ENCODE peak calls at places on chromosomes 2 and 18, in seven cellular contexts. P, L, Q, Z, W, G and O are unnamed samples.

GRCh38 chr2:126828051-126828450 is 70.6 kb upstream of the TEX51 start:
- DNase-seq in P (no peak), L (no peak), Q (no peak), Z (no peak), W (no peak), G (no peak), O (no peak)

GRCh38 chr2:71602581-71602980 is 149.2 kb downstream of the DYSF start:
- DNase-seq in P (peak; percentile 55), L (no peak), Q (no peak), Z (no peak), W (peak; percentile 13), G (no peak), O (no peak)

GRCh38 chr18:60534539-60534938 is 162.0 kb upstream of the MC4R start:
- DNase-seq in P (no peak), L (peak; percentile 24), Q (no peak), Z (no peak), W (no peak), G (no peak), O (no peak)

GRCh38 chr2:69017080-69017479 is 4.1 kb downstream of the ANTXR1 start:
- DNase-seq in P (peak; percentile 39), L (peak; percentile 70), Q (no peak), Z (no peak), W (no peak), G (no peak), O (no peak)

GRCh38 chr2:179336782-179337534 is 72.3 kb upstream of the SESTD1 start:
- DNase-seq in P (no peak), L (peak; percentile 7), Q (no peak), Z (no peak), W (no peak), G (no peak), O (peak; percentile 24)

GRCh38 chr18:21897811-21898210 is 157.2 kb downstream of the MIB1 start:
- DNase-seq in P (no peak), L (peak; percentile 42), Q (peak; percentile 41), Z (peak; percentile 22), W (no peak), G (peak; percentile 42), O (no peak)

GRCh38 chr18:58998421-58999203 is 133.9 kb downstream of the ZNF532 start:
- DNase-seq in P (no peak), L (peak; percentile 70), Q (no peak), Z (no peak), W (no peak), G (peak; percentile 14), O (peak; percentile 70)

GRCh38 chr2:149768320-149768799 is 180.8 kb upstream of the MMADHC start:
- DNase-seq in P (no peak), L (peak; percentile 15), Q (no peak), Z (no peak), W (no peak), G (no peak), O (no peak)

GRCh38 chr18:2522112-2522511 is 49.2 kb downstream of the METTL4 start:
- DNase-seq in P (no peak), L (no peak), Q (no peak), Z (no peak), W (no peak), G (no peak), O (no peak)

GRCh38 chr2:111898703-111899514 is 502 bp downstream of the MERTK start:
- DNase-seq in P (peak; percentile 74), L (no peak), Q (no peak), Z (peak; percentile 25), W (peak; percentile 53), G (no peak), O (peak; percentile 47)

GRCh38 chr18:79616651-79617518 is 62.7 kb upstream of the CTDP1 start:
- DNase-seq in P (peak; percentile 67), L (peak; percentile 15), Q (no peak), Z (no peak), W (peak; percentile 17), G (peak; percentile 3), O (peak; percentile 39)

GRCh38 chr2:39991298-39991697 is 212.2 kb upstream of the THUMPD2 start:
- DNase-seq in P (no peak), L (peak; percentile 59), Q (no peak), Z (no peak), W (no peak), G (no peak), O (no peak)

GRCh38 chr18:49123431-49123830 is 172.7 kb upstream of the SMAD7 start:
- DNase-seq in P (no peak), L (peak; percentile 2), Q (no peak), Z (no peak), W (no peak), G (no peak), O (no peak)

GRCh38 chr2:2107140-2107539 is 223.9 kb downstream of the MYT1L start:
- DNase-seq in P (no peak), L (no peak), Q (no peak), Z (no peak), W (no peak), G (no peak), O (peak; percentile 43)

GRCh38 chr2:231133365-231134114 is 8.7 kb upstream of the HTR2B start:
- DNase-seq in P (no peak), L (peak; percentile 58), Q (no peak), Z (no peak), W (no peak), G (no peak), O (no peak)

GRCh38 chr2:74893332-74893731 is 59.4 kb downstream of the HK2 start:
- DNase-seq in P (no peak), L (peak; percentile 83), Q (no peak), Z (no peak), W (no peak), G (no peak), O (no peak)

GRCh38 chr2:201777043-201777442 is 3.7 kb downstream of the ALS2 start:
- DNase-seq in P (no peak), L (peak; percentile 21), Q (no peak), Z (no peak), W (no peak), G (no peak), O (no peak)

GRCh38 chr2:119531292-119531691 is 7.0 kb upstream of the SCTR start:
- DNase-seq in P (no peak), L (no peak), Q (no peak), Z (no peak), W (no peak), G (no peak), O (no peak)

GRCh38 chr2:127859712-127860085 is 1.7 kb upstream of the POLR2D start:
- DNase-seq in P (no peak), L (no peak), Q (peak; percentile 37), Z (peak; percentile 83), W (no peak), G (peak; percentile 83), O (peak; percentile 64)

DNA sequence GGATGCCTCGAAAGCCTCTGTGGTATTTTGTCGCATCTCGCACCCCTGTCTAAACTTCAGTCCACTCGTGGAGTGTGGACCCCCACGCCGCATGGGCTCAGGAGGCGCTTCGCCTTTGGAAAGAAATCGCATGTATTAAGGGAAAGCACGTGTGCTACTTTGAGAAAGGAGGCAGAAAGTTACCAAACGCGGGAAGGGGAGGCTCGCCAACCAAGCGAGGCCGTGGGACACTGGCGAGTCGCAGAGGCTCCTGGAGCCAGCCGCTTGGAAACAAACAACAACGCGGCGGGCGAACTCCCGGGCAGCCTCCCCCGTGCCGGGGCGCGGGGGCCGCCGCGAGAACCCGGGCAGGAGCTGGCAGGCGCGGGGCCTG is 455 bp upstream of the AGAP1 start:
- DNase-seq in P (peak; percentile 85), L (peak; percentile 35), Q (no peak), Z (no peak), W (no peak), G (no peak), O (no peak)
- TF ChIP-seq POLR2A in P (no peak), L (no peak), Q (no peak), Z (no peak), W (no peak), G (no peak), O (no peak)

DNA sequence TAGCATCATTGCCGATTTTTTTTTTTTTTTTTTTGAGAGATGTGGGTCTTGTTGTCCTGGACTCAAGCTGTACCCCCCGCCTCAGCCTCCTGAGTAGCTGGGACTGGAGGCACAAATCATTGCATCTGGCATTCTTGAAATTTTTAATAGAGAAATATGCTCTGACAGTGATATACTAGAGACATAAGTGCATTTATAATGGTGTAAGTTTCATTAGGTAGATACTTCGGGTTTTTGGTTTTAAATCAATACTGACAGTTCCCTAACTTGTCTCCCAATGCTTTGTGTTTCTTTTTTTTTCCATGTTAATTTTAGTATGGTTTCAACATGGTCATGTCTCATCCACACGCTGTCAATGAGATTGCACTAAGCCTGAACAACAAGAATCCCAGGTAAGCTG is 138.7 kb downstream of the PRPF40A start:
- DNase-seq in P (no peak), L (no peak), Q (no peak), Z (no peak), W (no peak), G (no peak), O (no peak)
- H3K27me3 ChIP-seq in P (no peaks in the 10 kb centered on the region), L (no peaks in the 10 kb centered on the region), Q (no peaks in the 10 kb centered on the region), Z (no peaks in the 10 kb centered on the region), W (no peaks in the 10 kb centered on the region), G (no peaks in the 10 kb centered on the region), O (no peaks in the 10 kb centered on the region)

GRCh38 chr2:190533968-190534309 is 583 bp downstream of the NEMP2 start:
- DNase-seq in P (no peak), L (no peak), Q (no peak), Z (no peak), W (peak; percentile 36), G (no peak), O (no peak)

GRCh38 chr2:190535119-190535439 is 557 bp upstream of the NEMP2 start:
- DNase-seq in P (no peak), L (no peak), Q (no peak), Z (no peak), W (no peak), G (no peak), O (no peak)

GRCh38 chr2:190533175-190533967 is 1.2 kb downstream of the NEMP2 start:
- DNase-seq in P (no peak), L (no peak), Q (no peak), Z (no peak), W (no peak), G (peak; percentile 35), O (peak; percentile 32)

GRCh38 chr2:190535586-190535985 is 1.1 kb upstream of the NEMP2 start:
- DNase-seq in P (no peak), L (no peak), Q (no peak), Z (no peak), W (no peak), G (no peak), O (no peak)

GRCh38 chr2:190534310-190535118 is at the start of gene NEMP2:
- DNase-seq in P (peak; percentile 83), L (peak; percentile 16), Q (no peak), Z (peak; percentile 54), W (peak; percentile 87), G (peak; percentile 84), O (peak; percentile 92)
- TF ChIP-seq CTCF in P (peak; percentile 5), L (no peak), Q (no peak), Z (no peak), W (no peak), G (peak; percentile 15), O (no peak)

DNA sequence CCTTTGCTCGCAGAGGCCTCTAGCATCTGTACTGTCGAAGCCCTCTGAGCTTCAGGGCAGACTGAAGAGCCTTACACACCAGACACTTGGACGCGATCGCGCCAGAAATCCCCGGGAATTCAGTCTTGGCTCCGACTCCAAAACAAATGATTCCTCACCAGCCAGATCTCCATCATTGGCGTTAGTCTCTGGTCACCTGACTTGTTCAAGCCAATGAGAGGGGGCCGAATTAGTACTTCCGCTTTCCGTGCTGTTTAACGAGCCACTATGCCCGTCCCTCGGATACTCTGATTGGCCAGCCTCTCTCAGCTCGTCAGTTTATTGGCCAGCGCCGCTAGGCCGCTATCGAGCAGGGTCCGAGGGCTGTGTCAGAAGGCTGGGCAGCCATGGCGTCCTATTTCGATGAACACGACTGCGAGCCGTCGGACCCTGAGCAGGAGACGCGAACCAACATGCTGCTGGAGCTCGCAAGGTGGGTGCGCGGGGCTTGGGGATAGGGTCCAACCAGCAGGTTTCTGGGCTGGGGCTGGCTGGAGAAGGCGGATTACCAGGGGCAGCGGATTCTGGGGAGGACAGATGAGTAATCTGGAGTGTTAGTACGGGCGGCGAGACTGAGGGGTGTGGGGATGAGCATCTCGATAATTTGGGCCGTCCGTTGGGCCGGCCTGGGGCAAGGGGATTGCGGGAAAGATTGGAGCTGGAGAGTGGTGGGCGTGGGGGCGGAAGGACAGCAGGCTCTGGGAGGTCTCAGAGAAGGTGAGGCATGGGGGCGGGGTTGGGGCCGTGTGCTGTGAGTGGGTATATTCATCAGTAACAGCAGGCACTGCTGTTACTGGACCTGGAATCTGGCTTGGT is at the start of gene RNF181:
- DNase-seq in P (peak; percentile 99), L (peak; percentile 99), Q (peak; percentile 96), Z (peak; percentile 98), W (peak; percentile 93), G (peak; percentile 96), O (peak; percentile 96)
- TF ChIP-seq POLR2A in P (peak; percentile 87), L (peak; percentile 88), Q (peak; percentile 81), Z (peak; percentile 89), W (peak; percentile 73), G (peak; percentile 92), O (peak; percentile 53)